ENCODE peak calls at places on chromosomes 5 and 9, in ten cellular contexts. R is HFF-Myc; D is NB4; O is left lung; E is transverse colon; Z is Panc1; M is fibroblast of lung; F is HFFc6; A is astrocyte of the cerebellum; C is CD8-positive, alpha-beta T cell. B is an unnamed sample.

GRCh38 chr9:2158111-2158610 is 143.0 kb downstream of the SMARCA2 start:
- DNase-seq in F (peak; percentile 65), O (peak; percentile 67), R (peak; percentile 72), C (peak; percentile 50), A (peak; percentile 33), D (peak; percentile 86), Z (no peak), M (peak; percentile 69), E (peak; percentile 47), B (peak; percentile 79)

GRCh38 chr5:107123014-107123413 is 547.7 kb downstream of the EFNA5 start:
- DNase-seq in O (no peak), F (no peak), M (no peak), D (no peak), E (no peak), C (no peak), R (no peak), A (no peak), Z (no peak), B (no peak)

GRCh38 chr5:14443665-14444064 is 137.9 kb upstream of the OTULINL start:
- DNase-seq in Z (no peak), E (no peak), F (peak; percentile 42), A (no peak), O (no peak), D (no peak), M (no peak), R (no peak), C (no peak), B (peak; percentile 88)

GRCh38 chr9:15354713-15355112 is 47.7 kb upstream of the TTC39B start:
- DNase-seq in E (no peak), C (no peak), O (no peak), D (no peak), R (no peak), Z (no peak), F (no peak), A (no peak), M (no peak), B (no peak)

GRCh38 chr5:43309657-43310056 is 3.6 kb downstream of the HMGCS1 start:
- DNase-seq in C (no peak), M (peak; percentile 32), Z (no peak), A (no peak), D (no peak), R (no peak), F (no peak), O (no peak), E (no peak), B (no peak)

GRCh38 chr9:91809581-91810285 is 140.3 kb downstream of the ROR2 start:
- DNase-seq in M (peak; percentile 63), D (no peak), A (no peak), C (no peak), F (peak; percentile 29), E (no peak), O (no peak), R (no peak), Z (no peak), B (no peak)

GRCh38 chr5:125485003-125485641 is 738.7 kb upstream of the ZNF608 start:
- DNase-seq in Z (peak; percentile 90), O (no peak), R (peak; percentile 99), A (peak; percentile 98), E (peak; percentile 44), D (peak; percentile 25), M (peak; percentile 100), F (peak; percentile 97), C (no peak), B (peak; percentile 99)

GRCh38 chr9:114779352-114779845 is 26.4 kb downstream of the TNFSF15 start:
- DNase-seq in Z (peak; percentile 10), R (no peak), C (no peak), M (peak; percentile 46), E (peak; percentile 94), A (no peak), F (no peak), D (no peak), O (peak; percentile 88), B (no peak)

GRCh38 chr5:98414938-98415337 is 358.5 kb upstream of the RGMB start:
- DNase-seq in M (peak; percentile 98), E (no peak), O (no peak), C (no peak), D (no peak), R (no peak), Z (no peak), F (peak; percentile 100), A (no peak), B (peak; percentile 43)

GRCh38 chr5:17012289-17012688 is 76.2 kb upstream of the MYO10 start:
- DNase-seq in R (no peak), D (no peak), O (no peak), Z (no peak), A (no peak), M (peak; percentile 61), E (no peak), C (no peak), F (peak; percentile 36), B (peak; percentile 13)

GRCh38 chr5:74382864-74383618 is 257.5 kb downstream of the ENC1 start:
- DNase-seq in R (no peak), M (peak; percentile 79), D (peak; percentile 2), A (no peak), F (peak; percentile 69), C (no peak), O (no peak), Z (no peak), E (no peak), B (peak; percentile 54)

GRCh38 chr9:129140397-129141065 is 29.3 kb downstream of the PTPA start:
- DNase-seq in M (peak; percentile 58), D (peak; percentile 81), F (peak; percentile 35), Z (no peak), C (no peak), E (peak; percentile 55), A (no peak), O (no peak), R (no peak), B (peak; percentile 67)

GRCh38 chr9:1979815-1980367 is 35.3 kb upstream of the SMARCA2 start:
- DNase-seq in F (peak; percentile 81), C (no peak), R (peak; percentile 63), M (peak; percentile 93), E (no peak), O (no peak), D (peak; percentile 54), A (peak; percentile 96), Z (no peak), B (peak; percentile 81)

GRCh38 chr9:75454043-75454442 is 365.7 kb downstream of the OSTF1 start:
- DNase-seq in D (no peak), F (no peak), R (no peak), E (peak; percentile 19), A (no peak), O (peak; percentile 29), M (no peak), C (no peak), Z (no peak), B (no peak)

GRCh38 chr5:92552206-92553160 is 1028.5 kb downstream of the NR2F1-AS1 start:
- DNase-seq in D (peak; percentile 49), M (peak; percentile 99), C (no peak), F (peak; percentile 93), O (no peak), R (peak; percentile 90), A (peak; percentile 98), E (no peak), Z (peak; percentile 94), B (peak; percentile 99)

GRCh38 chr9:110179734-110180133 is 28.2 kb downstream of the C9orf152 start:
- DNase-seq in D (peak; percentile 33), O (no peak), Z (no peak), F (peak; percentile 62), C (no peak), M (peak; percentile 81), A (peak; percentile 44), R (peak; percentile 40), E (no peak), B (peak; percentile 69)

GRCh38 chr9:34628656-34629491 is at the start of gene ARID3C:
- DNase-seq in M (no peak), F (no peak), O (peak; percentile 86), Z (no peak), R (no peak), A (no peak), D (peak; percentile 60), C (peak; percentile 55), E (peak; percentile 55), B (no peak)
- TF ChIP-seq CTCF in M (no peak), F (peak; percentile 10), O (no peak), Z (no peak), R (no peak), A (no peak), D (no peak), C (no peak), E (no peak), B (no peak)

DNA sequence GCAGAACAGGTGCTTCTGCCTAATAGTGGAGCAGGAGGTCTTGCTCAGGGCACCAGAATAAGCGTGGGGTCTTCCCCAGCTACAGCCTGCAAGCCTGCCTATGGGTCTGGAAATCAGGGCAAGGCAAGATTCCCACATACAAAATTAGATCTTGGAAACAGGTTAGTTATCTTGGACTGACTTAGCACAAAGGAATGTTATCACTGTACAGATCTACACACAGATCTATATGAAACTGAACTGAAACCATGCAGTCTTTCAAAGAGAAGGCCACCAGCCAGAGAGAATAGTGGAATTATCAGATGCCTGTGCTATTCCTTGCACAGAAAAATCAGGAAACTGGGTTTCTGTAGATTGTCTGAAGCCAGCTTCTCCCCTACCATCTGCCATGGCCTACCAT is 585.7 kb downstream of the ACTL7B start:
- DNase-seq in M (peak; percentile 50), A (no peak), Z (no peak), R (no peak), E (no peak), D (no peak), O (no peak), F (peak; percentile 6), C (no peak), B (peak; percentile 54)
- TF ChIP-seq CTCF in M (no peak), A (no peak), Z (peak; percentile 4), R (no peak), E (no peak), D (no peak), O (no peak), F (no peak), C (no peak), B (no peak)

GRCh38 chr9:123225995-123226394 is 42.4 kb downstream of the STRBP start:
- DNase-seq in Z (no peak), O (no peak), M (peak; percentile 59), D (no peak), C (no peak), F (no peak), R (no peak), E (no peak), A (no peak), B (no peak)

GRCh38 chr9:123220127-123220526 is 48.3 kb downstream of the STRBP start:
- DNase-seq in D (no peak), M (no peak), Z (no peak), R (no peak), C (no peak), O (no peak), A (no peak), E (no peak), F (no peak), B (no peak)

DNA sequence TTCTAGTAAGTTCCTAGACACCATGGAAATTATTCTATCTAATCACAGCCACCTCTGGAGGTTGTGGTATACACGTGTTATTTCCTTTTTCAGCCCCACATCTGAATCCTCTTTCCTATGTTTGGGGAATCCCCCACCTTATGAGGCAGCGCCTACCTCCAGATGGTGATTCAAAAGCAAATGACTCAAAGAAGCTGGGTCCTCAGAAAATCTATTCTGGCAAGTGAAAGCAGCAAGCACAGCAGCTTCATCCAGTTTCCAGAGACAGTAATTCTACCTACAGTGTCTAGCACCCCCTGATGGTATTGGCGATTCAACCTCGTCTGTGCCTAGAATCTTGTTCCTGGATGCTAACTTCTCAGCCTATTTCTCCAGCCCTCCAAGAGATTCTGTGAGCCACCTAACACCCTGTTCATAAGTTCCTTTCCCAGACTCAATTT is 43.0 kb downstream of the STRBP start:
- DNase-seq in M (peak; percentile 77), R (peak; percentile 75), A (peak; percentile 51), E (peak; percentile 33), Z (peak; percentile 35), C (peak; percentile 58), F (peak; percentile 72), O (no peak), D (peak; percentile 34), B (peak; percentile 71)
- TF ChIP-seq CTCF in M (peak; percentile 56), R (peak; percentile 73), A (peak; percentile 67), E (peak; percentile 18), Z (peak; percentile 59), C (peak; percentile 44), F (peak; percentile 76), O (peak; percentile 40), D (peak; percentile 17), B (peak; percentile 69)

GRCh38 chr5:40733842-40734563 is 21.8 kb downstream of the TTC33 start:
- DNase-seq in E (no peak), A (no peak), C (no peak), O (no peak), F (no peak), D (no peak), R (no peak), M (no peak), Z (no peak), B (no peak)
- TF ChIP-seq CTCF in E (peak; percentile 49), A (no peak), C (no peak), O (no peak), F (no peak), D (no peak), R (no peak), M (no peak), Z (no peak), B (peak; percentile 9)